ENCODE peak calls at places on chromosomes 6 and 20, in ten cellular contexts. U is bronchial epithelial cell, K is ovary, B is cardiac fibroblast, R is HepG2, V is A549, C is AG09309, M is glutamatergic neuron, O is fibroblast of lung, J is GM10248. S is an unnamed sample.
A peak's percentile ranks its signal among the peaks of the same experiment; 100 is the strongest.

GRCh38 chr6:42511803-42512422 is 51.9 kb upstream of the UBR2 start:
- DNase-seq in J (no peak), M (no peak), U (peak; percentile 12), R (no peak), O (peak; percentile 66), C (no peak), K (no peak), V (no peak), B (peak; percentile 40), S (peak; percentile 36)

GRCh38 chr20:58893355-58894151 is 41.0 kb downstream of the GNAS start:
- DNase-seq in U (peak; percentile 61), K (no peak), B (no peak), M (no peak), V (no peak), O (no peak), R (no peak), J (no peak), C (no peak), S (peak; percentile 18)

GRCh38 chr6:35905841-35906498 is 14.9 kb downstream of the SRPK1 start:
- DNase-seq in O (no peak), B (no peak), R (no peak), C (no peak), U (no peak), J (no peak), V (no peak), M (no peak), K (no peak), S (no peak)

GRCh38 chr6:166145751-166146150 is 21.9 kb downstream of the TBXT start:
- DNase-seq in K (no peak), V (no peak), M (no peak), C (no peak), R (no peak), U (peak; percentile 66), O (no peak), B (no peak), J (no peak), S (peak; percentile 21)

GRCh38 chr6:112372213-112372806 is 25.2 kb downstream of the RFPL4B start:
- DNase-seq in J (no peak), K (no peak), O (peak; percentile 59), C (peak; percentile 14), V (peak; percentile 9), M (no peak), B (peak; percentile 53), U (peak; percentile 43), R (no peak), S (peak; percentile 47)

GRCh38 chr6:136593748-136594490 is 43.7 kb upstream of the MAP7 start:
- DNase-seq in B (peak; percentile 97), O (peak; percentile 96), C (peak; percentile 99), V (peak; percentile 52), U (peak; percentile 98), M (no peak), J (peak; percentile 79), R (peak; percentile 19), K (no peak), S (peak; percentile 88)

GRCh38 chr20:1422756-1423155 is 29.9 kb upstream of the FKBP1A start:
- DNase-seq in U (peak; percentile 82), C (no peak), B (peak; percentile 12), K (no peak), R (no peak), M (no peak), J (no peak), O (no peak), V (no peak), S (no peak)

GRCh38 chr20:55538261-55538908 is 466.9 kb downstream of the CBLN4 start:
- DNase-seq in M (no peak), R (no peak), U (peak; percentile 76), C (no peak), V (no peak), K (no peak), B (no peak), O (no peak), J (no peak), S (no peak)

GRCh38 chr6:56456785-56457184 is 185.9 kb downstream of the DST start:
- DNase-seq in K (no peak), M (no peak), V (no peak), C (no peak), J (no peak), U (no peak), O (no peak), R (no peak), B (no peak), S (no peak)

GRCh38 chr6:75147512-75147911 is 58.3 kb downstream of the COL12A1 start:
- DNase-seq in J (peak; percentile 14), V (no peak), B (no peak), O (peak; percentile 65), R (no peak), U (no peak), C (no peak), M (no peak), K (no peak), S (no peak)

GRCh38 chr6:43851204-43851855 is 81.3 kb downstream of the VEGFA start:
- DNase-seq in C (peak; percentile 64), R (peak; percentile 36), V (no peak), M (no peak), B (peak; percentile 88), J (no peak), U (no peak), O (peak; percentile 55), K (no peak), S (peak; percentile 23)

GRCh38 chr6:17281100-17281496 is at the start of gene RBM24:
- DNase-seq in V (peak; percentile 82), O (peak; percentile 82), U (peak; percentile 38), K (peak; percentile 70), B (peak; percentile 73), M (peak; percentile 78), C (no peak), R (peak; percentile 66), J (peak; percentile 20), S (peak; percentile 34)

GRCh38 chr6:82951389-82951788 is 114.3 kb downstream of the UBE3D start:
- DNase-seq in O (no peak), K (no peak), C (no peak), J (no peak), M (no peak), U (peak; percentile 79), B (no peak), R (no peak), V (no peak), S (peak; percentile 88)

GRCh38 chr6:10962673-10963072 is 75.8 kb downstream of the SYCP2L start:
- DNase-seq in B (peak; percentile 80), U (peak; percentile 73), K (no peak), C (peak; percentile 65), R (no peak), J (no peak), V (no peak), O (peak; percentile 77), M (no peak), S (peak; percentile 60)

GRCh38 chr6:15184441-15184861 is 61.4 kb upstream of the JARID2 start:
- DNase-seq in O (no peak), V (no peak), J (peak; percentile 66), K (no peak), M (no peak), U (peak; percentile 85), C (no peak), B (no peak), R (no peak), S (no peak)

GRCh38 chr6:64325093-64325492 is 689.5 kb downstream of the PHF3 start:
- DNase-seq in M (no peak), R (no peak), V (no peak), O (no peak), B (no peak), K (no peak), C (no peak), J (no peak), U (no peak), S (no peak)

GRCh38 chr6:64334646-64335045 is 699.0 kb downstream of the PHF3 start:
- DNase-seq in B (peak; percentile 34), J (no peak), M (no peak), R (no peak), K (no peak), O (peak; percentile 45), C (no peak), V (no peak), U (no peak), S (no peak)

GRCh38 chr6:64326939-64327338 is 691.3 kb downstream of the PHF3 start:
- DNase-seq in O (no peak), B (no peak), M (no peak), C (no peak), V (no peak), K (no peak), J (no peak), U (no peak), R (no peak), S (no peak)

GRCh38 chr6:64335195-64335594 is 699.6 kb downstream of the PHF3 start:
- DNase-seq in K (no peak), R (no peak), O (no peak), U (no peak), V (no peak), B (peak; percentile 12), C (no peak), M (no peak), J (no peak), S (no peak)

GRCh38 chr6:64330694-64331309 is 695.2 kb downstream of the PHF3 start:
- DNase-seq in O (peak; percentile 73), R (peak; percentile 55), K (peak; percentile 27), C (no peak), U (peak; percentile 47), M (peak; percentile 93), V (peak; percentile 43), B (peak; percentile 67), J (no peak), S (peak; percentile 74)
- TF ChIP-seq CTCF in O (peak; percentile 47), R (peak; percentile 93), K (no peak), C (peak; percentile 38), U (peak; percentile 74), M (peak; percentile 67), V (peak; percentile 38), B (peak; percentile 59), J (peak; percentile 79), S (peak; percentile 69)

GRCh38 chr20:37282558-37282957 is 6.9 kb upstream of the MANBAL start:
- DNase-seq in R (no peak), K (peak; percentile 64), C (no peak), U (peak; percentile 44), V (peak; percentile 79), O (peak; percentile 80), J (no peak), B (peak; percentile 84), M (no peak), S (peak; percentile 60)
- TF ChIP-seq CTCF in R (no peak), K (peak; percentile 63), C (peak; percentile 78), U (peak; percentile 51), V (peak; percentile 57), O (peak; percentile 70), J (no peak), B (peak; percentile 63), M (no peak), S (peak; percentile 56)

GRCh38 chr20:25696384-25697131 is at the start of gene ZNF337:
- DNase-seq in R (peak; percentile 98), U (peak; percentile 81), K (peak; percentile 93), M (peak; percentile 98), B (peak; percentile 96), J (peak; percentile 95), V (peak; percentile 97), O (peak; percentile 93), C (peak; percentile 70), S (peak; percentile 92)
- TF ChIP-seq CTCF in R (peak; percentile 86), U (peak; percentile 37), K (peak; percentile 39), M (no peak), B (no peak), J (peak; percentile 33), V (no peak), O (peak; percentile 7), C (peak; percentile 22), S (peak; percentile 6)

DNA sequence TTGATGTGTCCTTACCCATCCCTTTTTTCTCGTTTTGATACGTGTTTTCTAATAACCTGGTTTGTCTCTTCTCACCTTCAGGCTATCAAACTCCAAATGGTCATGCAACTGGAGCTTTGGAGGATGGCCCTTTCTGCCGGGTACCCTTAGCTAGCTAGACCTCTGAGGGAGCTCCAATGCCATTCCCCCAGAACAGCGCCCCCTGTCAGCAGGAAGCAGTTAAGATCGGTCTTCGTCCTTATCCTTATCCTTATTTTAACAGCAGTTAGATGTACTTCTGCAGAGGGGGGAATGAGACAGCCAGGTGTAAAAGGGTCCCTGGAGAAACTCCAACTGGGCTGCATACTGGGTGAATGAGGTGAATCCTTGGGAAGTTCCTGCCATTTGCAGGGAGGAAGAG is 37.2 kb downstream of the SEL1L2 start:
- DNase-seq in V (peak; percentile 18), M (no peak), K (no peak), U (no peak), R (peak; percentile 26), O (no peak), J (no peak), C (no peak), B (no peak), S (no peak)
- TF ChIP-seq CTCF in V (no peak), M (peak; percentile 15), K (no peak), U (no peak), R (peak; percentile 47), O (no peak), J (no peak), C (no peak), B (no peak), S (no peak)

S was measured in MCF 10A.